ENCODE peak calls at places on chromosomes 4 and X, in eight cellular contexts. F, Y, P, B, H, R, X and E are unnamed samples.

GRCh38 chrX:39564751-39565150 is 533.0 kb downstream of the BCOR start:
- DNase-seq in P (no peak), H (no peak), X (no peak), Y (no peak), F (no peak), B (no peak), R (no peak), E (no peak)

GRCh38 chr4:81215219-81215892 is at the start of gene PRKG2:
- DNase-seq in Y (no peak), P (no peak), F (no peak), R (no peak), B (no peak), X (no peak), H (no peak), E (no peak)

GRCh38 chr4:140448830-140449229 is 21.4 kb upstream of the CLGN start:
- DNase-seq in B (no peak), Y (no peak), R (no peak), X (no peak), H (no peak), P (no peak), F (no peak), E (no peak)

GRCh38 chr4:766152-766515 is 59.8 kb downstream of the CPLX1 start:
- DNase-seq in Y (no peak), H (peak), X (no peak), B (no peak), R (no peak), P (peak), F (no peak), E (no peak)

GRCh38 chr4:69546121-69546520 is 50.4 kb upstream of the UGT2B4 start:
- DNase-seq in R (no peak), Y (no peak), H (peak), P (no peak), F (no peak), X (no peak), B (no peak), E (no peak)

GRCh38 chr4:41418444-41418843 is 119.5 kb upstream of the LIMCH1 start:
- DNase-seq in F (no peak), H (no peak), X (peak), P (no peak), Y (no peak), B (no peak), R (no peak), E (peak)

GRCh38 chr4:111283066-111283677 is 660.3 kb upstream of the PITX2 start:
- DNase-seq in F (peak), X (peak), B (peak), H (peak), R (peak), Y (no peak), P (peak), E (no peak)

GRCh38 chr4:37977471-37978452 is 17.6 kb downstream of the PTTG2 start:
- DNase-seq in B (peak), X (peak), H (peak), F (peak), P (peak), R (peak), Y (no peak), E (peak)

GRCh38 chrX:65203545-65203944 is 227.3 kb upstream of the ZC4H2 start:
- DNase-seq in F (no peak), X (peak), H (no peak), R (no peak), Y (no peak), B (no peak), P (no peak), E (no peak)